ENCODE peak calls at places on chromosome 3, in four cellular contexts. One of them, this sample, is unnamed.

GRCh38 chr3:132354916-132355702 is 37.9 kb downstream of the ACP3 start:
- DNase-seq in H1: no peak
- DNase-seq in K562: no peak
- DNase-seq in GM12878: no peak
- DNase-seq in this sample: no peak

GRCh38 chr3:45664558-45664957 is 24.6 kb upstream of the SACM1L start:
- DNase-seq in H1: no peak
- DNase-seq in K562: no peak
- DNase-seq in GM12878: peak; percentile 48
- DNase-seq in this sample: peak; percentile 18

GRCh38 chr3:43178891-43179366 is 73.0 kb upstream of the POMGNT2 start:
- DNase-seq in H1: no peak
- DNase-seq in K562: no peak
- DNase-seq in GM12878: no peak
- DNase-seq in this sample: peak; percentile 91

GRCh38 chr3:7146529-7146928 is 285.6 kb downstream of the GRM7 start:
- DNase-seq in H1: no peak
- DNase-seq in K562: no peak
- DNase-seq in GM12878: no peak
- DNase-seq in this sample: no peak

GRCh38 chr3:122635789-122636188 is 44.9 kb upstream of the PARP14 start:
- DNase-seq in H1: no peak
- DNase-seq in K562: no peak
- DNase-seq in GM12878: no peak
- DNase-seq in this sample: no peak

GRCh38 chr3:101998256-101998926 is 149.1 kb downstream of the NFKBIZ start:
- DNase-seq in H1: no peak
- DNase-seq in K562: no peak
- DNase-seq in GM12878: no peak
- DNase-seq in this sample: no peak

GRCh38 chr3:83426311-83426710 is 1532.5 kb upstream of the CADM2 start:
- DNase-seq in H1: no peak
- DNase-seq in K562: no peak
- DNase-seq in GM12878: no peak
- DNase-seq in this sample: peak; percentile 1

GRCh38 chr3:64798316-64798715 is 110.5 kb upstream of the ADAMTS9 start:
- DNase-seq in H1: no peak
- DNase-seq in K562: no peak
- DNase-seq in GM12878: no peak
- DNase-seq in this sample: no peak

GRCh38 chr3:149703474-149703873 is 45.6 kb upstream of the WWTR1 start:
- DNase-seq in H1: no peak
- DNase-seq in K562: no peak
- DNase-seq in GM12878: no peak
- DNase-seq in this sample: no peak

GRCh38 chr3:77039606-77040553 is at the start of gene ROBO2:
- DNase-seq in H1: no peak
- DNase-seq in K562: peak; percentile 10
- DNase-seq in GM12878: no peak
- DNase-seq in this sample: no peak

GRCh38 chr3:48412375-48413001 is 17.4 kb downstream of the PLXNB1 start:
- DNase-seq in H1: no peak
- DNase-seq in K562: no peak
- DNase-seq in GM12878: no peak
- DNase-seq in this sample: no peak

GRCh38 chr3:149566296-149566945 is 91.4 kb downstream of the WWTR1 start:
- DNase-seq in H1: no peak
- DNase-seq in K562: no peak
- DNase-seq in GM12878: no peak
- DNase-seq in this sample: no peak

GRCh38 chr3:177731644-177732268 is 534.5 kb upstream of the TBL1XR1 start:
- DNase-seq in H1: no peak
- DNase-seq in K562: no peak
- DNase-seq in GM12878: no peak
- DNase-seq in this sample: no peak

GRCh38 chr3:29186982-29187718 is 93.7 kb upstream of the RBMS3 start:
- DNase-seq in H1: no peak
- DNase-seq in K562: no peak
- DNase-seq in GM12878: no peak
- DNase-seq in this sample: no peak

GRCh38 chr3:177431525-177432255 is 234.4 kb upstream of the TBL1XR1 start:
- DNase-seq in H1: no peak
- DNase-seq in K562: peak; percentile 47
- DNase-seq in GM12878: no peak
- DNase-seq in this sample: no peak

GRCh38 chr3:192005989-192006388 is 545.0 kb downstream of the PYDC2 start:
- DNase-seq in H1: no peak
- DNase-seq in K562: no peak
- DNase-seq in GM12878: no peak
- DNase-seq in this sample: no peak

GRCh38 chr3:161035711-161036110 is 69.4 kb downstream of the B3GALNT1 start:
- DNase-seq in H1: no peak
- DNase-seq in K562: no peak
- DNase-seq in GM12878: no peak
- DNase-seq in this sample: no peak

GRCh38 chr3:116669576-116669975 is 40.0 kb upstream of the TUSC7 start:
- DNase-seq in H1: no peak
- DNase-seq in K562: no peak
- DNase-seq in GM12878: no peak
- DNase-seq in this sample: no peak

GRCh38 chr3:106589306-106589942 is 720.6 kb upstream of the CBLB start:
- DNase-seq in H1: no peak
- DNase-seq in K562: no peak
- DNase-seq in GM12878: no peak
- DNase-seq in this sample: no peak

GRCh38 chr3:48399387-48400172 is 27.6 kb downstream of the FBXW12 start:
- DNase-seq in H1: no peak
- DNase-seq in K562: no peak
- DNase-seq in GM12878: no peak
- DNase-seq in this sample: no peak

GRCh38 chr3:120673116-120673515 is 8.9 kb downstream of the HGD start:
- DNase-seq in H1: no peak
- DNase-seq in K562: no peak
- DNase-seq in GM12878: no peak
- DNase-seq in this sample: no peak
- TF ChIP-seq CHD2 in H1: no peak
- TF ChIP-seq CHD2 in K562: no peak
- TF ChIP-seq CHD2 in GM12878: no peak
- TF ChIP-seq CHD2 in this sample: no peak

DNA sequence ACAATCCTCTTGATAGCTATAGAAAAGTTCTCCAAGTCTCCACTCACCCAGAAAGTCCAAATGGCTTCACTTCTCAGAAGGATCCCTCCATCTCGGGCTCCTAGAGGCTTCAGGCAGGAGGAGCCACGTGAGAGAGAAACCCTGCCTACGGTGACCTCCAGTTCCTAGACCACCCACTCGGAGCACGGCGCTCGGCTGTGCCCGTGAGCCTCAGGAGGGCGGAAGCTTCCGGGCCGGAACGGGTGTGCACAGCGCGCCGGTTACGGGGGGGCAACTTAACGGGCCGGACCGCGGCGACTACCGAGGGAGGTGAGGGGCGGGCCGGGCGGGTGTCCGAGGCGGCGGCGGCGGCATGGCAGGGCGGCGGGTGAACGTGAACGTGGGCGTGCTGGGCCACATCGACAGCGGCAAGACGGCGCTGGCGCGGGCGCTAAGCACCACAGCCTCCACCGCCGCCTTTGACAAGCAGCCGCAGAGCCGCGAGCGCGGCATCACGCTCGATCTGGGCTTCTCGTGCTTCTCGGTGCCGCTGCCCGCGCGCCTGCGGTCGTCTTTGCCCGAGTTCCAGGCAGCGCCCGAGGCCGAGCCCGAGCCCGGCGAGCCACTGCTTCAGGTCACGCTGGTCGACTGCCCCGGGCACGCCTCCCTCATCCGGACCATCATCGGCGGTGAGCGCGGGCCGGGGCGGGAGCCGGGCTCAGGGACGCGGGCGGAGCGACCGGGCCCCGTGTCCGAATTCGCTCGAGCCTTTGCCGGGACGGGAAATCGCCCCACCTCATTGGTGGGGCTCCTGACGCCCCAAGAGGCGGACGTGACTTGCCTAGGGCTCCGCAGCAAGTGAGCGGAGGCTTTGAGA is at the start of gene EEFSEC:
- DNase-seq in H1: no peak
- DNase-seq in K562: peak; percentile 74
- DNase-seq in GM12878: peak; percentile 57
- DNase-seq in this sample: peak; percentile 36
- TF ChIP-seq EZH2 in H1: no peak
- TF ChIP-seq EZH2 in K562: no peak
- TF ChIP-seq EZH2 in GM12878: no peak
- TF ChIP-seq EZH2 in this sample: no peak

GRCh38 chr3:9994086-9994844 is 7.6 kb upstream of the EMC3 start:
- DNase-seq in H1: no peak
- DNase-seq in K562: no peak
- DNase-seq in GM12878: no peak
- DNase-seq in this sample: no peak
- TF ChIP-seq CHD2 in H1: no peak
- TF ChIP-seq CHD2 in K562: no peak
- TF ChIP-seq CHD2 in GM12878: no peak
- TF ChIP-seq CHD2 in this sample: no peak

DNA sequence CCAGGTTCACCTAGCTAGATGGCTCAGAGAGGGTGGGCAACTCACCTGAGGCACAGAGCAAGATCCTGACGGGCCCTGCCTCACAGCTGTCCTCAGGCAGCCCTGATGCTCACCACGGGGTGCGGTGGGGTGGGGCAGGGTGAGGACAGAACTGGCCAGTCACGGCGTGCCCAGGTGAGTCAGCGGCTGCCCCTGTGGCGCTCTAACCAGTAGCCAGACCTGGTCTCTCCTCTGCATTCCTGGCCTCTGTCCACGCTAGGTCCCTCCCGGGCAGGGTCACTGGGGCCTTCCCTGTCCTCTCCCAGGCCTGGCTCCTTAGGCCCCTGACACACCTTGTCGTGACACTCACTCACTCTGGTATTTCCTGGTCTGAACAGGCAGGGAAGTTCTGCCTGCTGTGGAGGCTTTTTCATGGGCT is 904 bp downstream of the ALS2CL start:
- DNase-seq in H1: no peak
- DNase-seq in K562: peak; percentile 31
- DNase-seq in GM12878: no peak
- DNase-seq in this sample: no peak
- TF ChIP-seq EZH2 in H1: no peak
- TF ChIP-seq EZH2 in K562: no peak
- TF ChIP-seq EZH2 in GM12878: no peak
- TF ChIP-seq EZH2 in this sample: no peak

DNA sequence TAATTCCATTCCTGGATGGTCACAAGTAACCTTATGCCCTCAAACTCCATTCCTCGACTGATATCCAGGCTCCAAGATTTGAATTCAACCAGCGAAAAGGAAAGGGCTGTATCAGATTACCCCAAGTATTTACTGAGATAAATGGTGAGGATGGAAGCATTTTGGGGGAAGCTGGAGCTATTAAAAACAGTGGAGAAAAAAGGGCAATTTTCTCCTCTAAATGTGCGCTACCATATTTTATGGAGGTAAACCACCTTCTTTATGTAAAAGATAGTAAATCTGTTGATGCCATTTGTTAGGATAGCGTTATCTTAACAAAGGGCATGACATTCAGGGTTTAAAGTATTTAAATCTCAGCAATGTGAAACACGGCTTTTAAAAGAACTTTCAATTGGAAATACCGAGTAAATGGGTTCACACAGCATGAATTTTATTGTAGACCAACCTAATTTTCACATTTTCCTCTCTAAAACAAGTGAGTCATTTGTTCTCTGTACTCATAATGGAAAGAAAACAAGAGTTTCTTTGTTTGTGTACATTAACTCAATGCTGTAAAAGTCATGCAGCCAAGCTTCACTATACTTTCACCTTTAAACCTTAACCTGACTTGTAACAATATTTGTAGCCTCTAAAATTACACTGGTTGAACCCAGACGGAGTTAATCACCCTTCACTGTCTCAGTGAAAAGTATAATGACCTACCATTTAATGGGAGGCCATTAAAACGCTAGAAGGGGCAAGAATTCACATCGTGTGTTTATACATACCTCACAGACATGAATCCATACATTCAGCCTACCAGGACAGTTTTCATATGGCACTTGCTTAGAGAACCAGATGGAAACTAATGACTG is 773.4 kb downstream of the ROBO1 start:
- DNase-seq in H1: peak; percentile 13
- DNase-seq in K562: no peak
- DNase-seq in GM12878: no peak
- DNase-seq in this sample: peak; percentile 66
- TF ChIP-seq CHD2 in H1: peak; percentile 31
- TF ChIP-seq CHD2 in K562: no peak
- TF ChIP-seq CHD2 in GM12878: no peak
- TF ChIP-seq CHD2 in this sample: no peak

DNA sequence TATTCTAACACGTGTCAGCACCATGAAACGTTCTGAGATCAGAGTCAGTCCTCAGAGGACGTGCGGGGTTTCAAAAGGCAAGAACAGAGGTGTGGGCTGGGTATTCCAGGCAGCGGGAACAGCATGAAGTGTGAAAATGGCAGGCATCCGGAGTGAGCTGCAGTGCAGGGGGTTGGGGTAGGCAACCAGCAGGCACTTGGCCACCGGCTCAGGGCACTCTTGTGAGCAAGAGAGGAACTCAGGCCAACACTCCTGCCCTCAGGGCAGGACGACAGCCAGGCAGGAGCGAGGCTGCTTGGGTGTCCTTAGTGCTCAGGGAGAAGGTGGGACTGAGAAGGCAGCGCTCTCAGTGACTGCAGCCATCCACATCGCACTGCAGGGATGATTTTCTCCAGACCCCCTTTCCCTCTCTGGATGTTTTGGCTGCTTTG is 151.1 kb downstream of the NUP210 start:
- DNase-seq in H1: no peak
- DNase-seq in K562: no peak
- DNase-seq in GM12878: no peak
- DNase-seq in this sample: no peak
- TF ChIP-seq EZH2 in H1: no peak
- TF ChIP-seq EZH2 in K562: no peak
- TF ChIP-seq EZH2 in GM12878: no peak
- TF ChIP-seq EZH2 in this sample: no peak

DNA sequence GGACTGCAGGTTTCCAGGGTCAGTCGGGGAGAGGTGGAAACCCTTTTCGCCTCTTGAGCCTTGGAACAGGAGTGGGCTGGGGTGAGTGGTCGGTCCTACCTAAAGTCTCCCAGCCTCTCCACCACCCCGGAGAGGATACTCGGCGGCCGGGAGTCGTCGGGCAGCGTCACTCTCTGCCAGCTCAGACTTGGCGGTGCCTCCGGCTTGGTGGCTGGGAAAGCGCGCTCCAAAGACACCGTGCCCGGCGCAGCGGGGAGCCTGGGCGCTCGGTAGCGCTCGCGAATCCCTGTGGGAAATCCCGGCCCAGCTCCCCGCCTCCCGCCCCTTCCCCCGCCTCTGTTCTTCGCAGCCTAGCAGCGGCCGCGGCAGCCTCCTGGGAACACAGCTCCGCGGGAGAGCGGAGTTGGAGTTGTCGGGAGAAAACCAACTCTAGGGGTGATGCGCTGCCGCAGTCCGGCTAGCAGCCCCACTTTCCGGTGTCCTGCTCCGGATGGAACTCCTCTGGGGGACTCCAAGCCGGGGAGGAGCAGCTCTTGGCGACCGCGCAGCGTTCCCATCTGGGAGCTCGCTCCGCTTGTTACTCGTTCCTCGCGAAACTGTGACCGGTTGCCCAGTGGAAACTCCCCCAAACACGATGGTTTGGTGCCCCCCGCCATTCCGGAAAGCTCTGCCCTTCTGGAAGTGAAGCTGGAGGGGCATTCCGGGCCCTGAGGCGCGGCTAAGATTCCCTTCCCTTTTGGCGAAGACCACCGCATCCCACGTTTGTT is 1.4 kb downstream of the EPHB1 start:
- DNase-seq in H1: no peak
- DNase-seq in K562: no peak
- DNase-seq in GM12878: no peak
- DNase-seq in this sample: no peak
- TF ChIP-seq CHD2 in H1: no peak
- TF ChIP-seq CHD2 in K562: no peak
- TF ChIP-seq CHD2 in GM12878: no peak
- TF ChIP-seq CHD2 in this sample: no peak

GRCh38 chr3:154956815-154957214 is 123.3 kb upstream of the MME start:
- DNase-seq in H1: no peak
- DNase-seq in K562: no peak
- DNase-seq in GM12878: no peak
- DNase-seq in this sample: no peak
- TF ChIP-seq EZH2 in H1: no peak
- TF ChIP-seq EZH2 in K562: no peak
- TF ChIP-seq EZH2 in GM12878: no peak
- TF ChIP-seq EZH2 in this sample: no peak

This sample was measured in HepG2.